ENCODE peak calls at places on chromosomes 6 and 20, in four cellular contexts. F is psoas muscle, Y is heart left ventricle, U is fibroblast of the aortic adventitia. G is an unnamed sample.

GRCh38 chr20:50385733-50386640 is 124.2 kb upstream of the PTPN1 start:
- DNase-seq in F (peak), Y (no peak), U (no peak), G (no peak)

GRCh38 chr6:79441222-79441621 is 96.0 kb downstream of the LCA5 start:
- DNase-seq in F (no peak), Y (no peak), U (no peak), G (no peak)

GRCh38 chr6:90978046-90978445 is 391.2 kb upstream of the MAP3K7 start:
- DNase-seq in F (no peak), Y (no peak), U (no peak), G (no peak)

GRCh38 chr6:107064579-107065065 is 36.6 kb downstream of the MTRES1 start:
- DNase-seq in F (no peak), Y (peak), U (peak), G (peak)

GRCh38 chr6:286681-287499 is 5.4 kb upstream of the DUSP22 start:
- DNase-seq in F (no peak), Y (no peak), U (no peak), G (no peak)

GRCh38 chr20:59709636-59710035 is 105.3 kb downstream of the PHACTR3 start:
- DNase-seq in F (no peak), Y (no peak), U (no peak), G (no peak)

GRCh38 chr20:35579196-35579595 is 36.4 kb upstream of the SPAG4 start:
- DNase-seq in F (peak), Y (no peak), U (no peak), G (no peak)

GRCh38 chr6:73854998-73855718 is 159.2 kb downstream of the CD109 start:
- DNase-seq in F (no peak), Y (peak), U (peak), G (peak)

GRCh38 chr6:28885149-28885738 is 38.5 kb downstream of the TRIM27 start:
- DNase-seq in F (no peak), Y (no peak), U (no peak), G (no peak)

GRCh38 chr20:17935186-17935585 is 33.4 kb downstream of the SNX5 start:
- DNase-seq in F (no peak), Y (no peak), U (no peak), G (no peak)

GRCh38 chr6:37913210-37913609 is 93.7 kb downstream of the ZFAND3 start:
- DNase-seq in F (no peak), Y (no peak), U (peak), G (no peak)

GRCh38 chr6:140082867-140083297 is 708.4 kb upstream of the CITED2 start:
- DNase-seq in F (no peak), Y (no peak), U (peak), G (peak)

GRCh38 chr6:35219683-35220326 is 6.0 kb downstream of the SCUBE3 start:
- DNase-seq in F (no peak), Y (no peak), U (no peak), G (no peak)

GRCh38 chr6:11616200-11616611 is 78.7 kb downstream of the TMEM170B start:
- DNase-seq in F (no peak), Y (no peak), U (peak), G (peak)

GRCh38 chr6:16504608-16505007 is 256.7 kb downstream of the ATXN1 start:
- DNase-seq in F (no peak), Y (no peak), U (no peak), G (no peak)

GRCh38 chr20:23440004-23440403 is 519 bp downstream of the CSTL1 start:
- DNase-seq in F (no peak), Y (no peak), U (no peak), G (no peak)

GRCh38 chr20:23445596-23446217 is 6.2 kb downstream of the CSTL1 start:
- DNase-seq in F (no peak), Y (no peak), U (peak), G (peak)

GRCh38 chr20:23444859-23445258 is 5.4 kb downstream of the CSTL1 start:
- DNase-seq in F (no peak), Y (no peak), U (no peak), G (no peak)

GRCh38 chr20:23442436-23442835 is 3.0 kb downstream of the CSTL1 start:
- DNase-seq in F (no peak), Y (no peak), U (no peak), G (no peak)

DNA sequence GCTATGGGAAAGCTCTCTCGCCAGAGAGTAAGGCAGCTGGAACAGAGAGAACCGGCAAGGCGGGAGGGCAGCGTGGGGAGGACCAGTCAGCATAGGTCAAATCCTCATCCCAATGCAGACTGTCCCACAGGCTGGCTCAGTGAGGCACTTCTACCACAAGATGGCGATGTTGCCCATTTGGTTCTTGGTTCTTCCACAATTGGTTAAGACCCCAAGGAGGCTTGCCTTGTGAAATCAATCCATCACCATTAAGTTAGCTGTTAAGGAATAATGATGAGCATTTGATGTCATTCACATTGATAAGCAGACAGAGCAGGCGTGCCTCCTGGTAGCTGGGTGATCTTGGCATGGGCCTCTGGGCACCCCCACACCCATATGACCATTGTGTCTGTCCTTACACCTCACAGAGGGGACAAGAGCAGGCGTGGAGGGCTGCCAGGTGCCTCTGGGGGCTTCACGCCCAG is 2.4 kb downstream of the CSTL1 start:
- DNase-seq in F (peak), Y (peak), U (peak), G (peak)
- TF ChIP-seq CTCF in F (peak), Y (peak), U (peak), G (peak)

GRCh38 chr6:117168296-117169059 is 96.9 kb upstream of the VGLL2 start:
- DNase-seq in F (no peak), Y (no peak), U (no peak), G (no peak)
- H3K4me3 ChIP-seq in F (no peak), Y (no peak), U (no peak), G (no peak)

DNA sequence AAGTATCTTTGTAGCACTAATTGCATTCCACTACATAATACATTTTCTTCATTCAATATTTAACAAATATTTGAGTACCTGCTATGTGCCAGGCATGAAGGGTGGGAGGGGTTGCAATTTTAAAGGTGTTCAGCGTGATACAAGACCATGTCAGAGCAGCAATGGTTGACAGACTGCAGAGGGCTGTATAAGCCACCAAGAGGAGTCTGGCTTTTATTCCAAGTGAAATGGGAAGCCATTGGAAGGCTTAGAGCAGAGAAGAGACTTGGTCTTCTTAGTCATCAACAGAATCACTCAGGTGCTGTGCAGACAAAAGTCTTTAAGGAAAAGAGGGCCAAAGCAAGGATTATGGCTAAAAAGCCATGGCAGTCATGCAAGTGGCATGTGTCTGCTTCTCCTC is 360.8 kb upstream of the ARID1B start:
- DNase-seq in F (no peak), Y (no peak), U (no peak), G (no peak)
- TF ChIP-seq CTCF in F (no peak), Y (no peak), U (no peak), G (peak)

GRCh38 chr20:3068986-3069900 is 2.2 kb upstream of the OXT start:
- DNase-seq in F (no peak), Y (no peak), U (no peak), G (peak)

GRCh38 chr20:3068075-3068474 is 3.3 kb upstream of the OXT start:
- DNase-seq in F (no peak), Y (no peak), U (no peak), G (no peak)

GRCh38 chr20:3072530-3073250 is 1.3 kb downstream of the OXT start:
- DNase-seq in F (no peak), Y (no peak), U (no peak), G (no peak)

GRCh38 chr20:3071610-3072529 is at the start of gene OXT:
- DNase-seq in F (peak), Y (peak), U (no peak), G (no peak)

GRCh38 chr20:3071266-3071609 is 182 bp upstream of the OXT start:
- DNase-seq in F (no peak), Y (no peak), U (no peak), G (no peak)
- H3K4me3 ChIP-seq in F (peak), Y (peak), U (no peak), G (peak)